ENCODE peak calls at places on chromosome 21, in six cellular contexts. K, S, U, A, Y and M are unnamed samples.

GRCh38 chr21:42389449-42389835 is 6.4 kb downstream of the TMPRSS3 start:
- DNase-seq in K (no peak), S (no peak), U (no peak), A (no peak), Y (no peak), M (no peak)

GRCh38 chr21:39300587-39300986 is 12.8 kb downstream of the BRWD1 start:
- DNase-seq in K (no peak), S (no peak), U (no peak), A (no peak), Y (no peak), M (no peak)

GRCh38 chr21:42162831-42163510 is 56.0 kb upstream of the ABCG1 start:
- DNase-seq in K (peak), S (no peak), U (no peak), A (no peak), Y (peak), M (peak)

GRCh38 chr21:43957629-43958362 is 54.3 kb upstream of the TRAPPC10 start:
- DNase-seq in K (no peak), S (no peak), U (no peak), A (no peak), Y (no peak), M (no peak)

GRCh38 chr21:31683029-31683428 is 23.5 kb downstream of the SOD1 start:
- DNase-seq in K (no peak), S (no peak), U (no peak), A (no peak), Y (no peak), M (no peak)

GRCh38 chr21:41684381-41685245 is 82.2 kb downstream of the RIPK4 start:
- DNase-seq in K (peak), S (no peak), U (peak), A (peak), Y (peak), M (no peak)

GRCh38 chr21:14452031-14452778 is 69.3 kb upstream of the HSPA13 start:
- DNase-seq in K (no peak), S (no peak), U (no peak), A (no peak), Y (no peak), M (no peak)

GRCh38 chr21:44874497-44875331 is 1.2 kb upstream of the PTTG1IP start:
- DNase-seq in K (peak), S (no peak), U (no peak), A (no peak), Y (no peak), M (peak)

GRCh38 chr21:34276711-34277425 is 86.9 kb upstream of the KCNE2 start:
- DNase-seq in K (peak), S (no peak), U (no peak), A (no peak), Y (no peak), M (no peak)

GRCh38 chr21:31772674-31773555 is 41.0 kb upstream of the SCAF4 start:
- DNase-seq in K (no peak), S (no peak), U (no peak), A (no peak), Y (no peak), M (peak)

GRCh38 chr21:41926068-41926806 is 27.6 kb downstream of the C2CD2 start:
- DNase-seq in K (peak), S (no peak), U (no peak), A (peak), Y (peak), M (peak)

GRCh38 chr21:38531610-38532009 is 33.3 kb upstream of the ERG start:
- DNase-seq in K (peak), S (no peak), U (no peak), A (no peak), Y (peak), M (no peak)

GRCh38 chr21:33480481-33481103 is 818 bp upstream of the TMEM50B start:
- DNase-seq in K (no peak), S (no peak), U (no peak), A (no peak), Y (no peak), M (no peak)

GRCh38 chr21:34795152-34796141 is 126.7 kb downstream of the CLIC6 start:
- DNase-seq in K (peak), S (peak), U (peak), A (peak), Y (peak), M (no peak)

GRCh38 chr21:31732891-31733520 is 1.1 kb upstream of the SCAF4 start:
- DNase-seq in K (peak), S (no peak), U (peak), A (peak), Y (no peak), M (peak)

GRCh38 chr21:38802050-38803026 is 3.4 kb upstream of the ETS2 start:
- DNase-seq in K (no peak), S (no peak), U (peak), A (peak), Y (no peak), M (no peak)

GRCh38 chr21:34147835-34148804 is 74.7 kb downstream of the MRPS6 start:
- DNase-seq in K (peak), S (no peak), U (no peak), A (peak), Y (no peak), M (no peak)

GRCh38 chr21:32015740-32016139 is 142.9 kb downstream of the HUNK start:
- DNase-seq in K (no peak), S (no peak), U (no peak), A (no peak), Y (no peak), M (no peak)

GRCh38 chr21:44687671-44688070 is 5.7 kb upstream of the KRTAP12-1 start:
- DNase-seq in K (no peak), S (no peak), U (no peak), A (no peak), Y (no peak), M (no peak)

GRCh38 chr21:41634858-41635257 is 126.9 kb upstream of the TMPRSS2 start:
- DNase-seq in K (peak), S (no peak), U (no peak), A (peak), Y (peak), M (no peak)

GRCh38 chr21:30981403-30981802 is 56.9 kb downstream of the KRTAP19-8 start:
- DNase-seq in K (no peak), S (no peak), U (no peak), A (no peak), Y (no peak), M (no peak)

GRCh38 chr21:26449161-26449560 is 123.9 kb downstream of the CYYR1 start:
- DNase-seq in K (peak), S (no peak), U (no peak), A (peak), Y (peak), M (no peak)

GRCh38 chr21:26451014-26451740 is 121.9 kb downstream of the CYYR1 start:
- DNase-seq in K (peak), S (no peak), U (no peak), A (no peak), Y (no peak), M (no peak)

GRCh38 chr21:26445440-26445839 is 127.6 kb downstream of the CYYR1 start:
- DNase-seq in K (peak), S (no peak), U (no peak), A (peak), Y (peak), M (no peak)

GRCh38 chr21:26447932-26448331 is 125.2 kb downstream of the CYYR1 start:
- DNase-seq in K (no peak), S (no peak), U (no peak), A (no peak), Y (no peak), M (no peak)

GRCh38 chr21:26448751-26449150 is 124.3 kb downstream of the CYYR1 start:
- DNase-seq in K (peak), S (no peak), U (no peak), A (no peak), Y (no peak), M (no peak)
- H3K4me2 ChIP-seq in K (peak), S (no peak), U (no peak), A (no peak), Y (no peak), M (no peak)

GRCh38 chr21:29406385-29406784 is 107.7 kb downstream of the BACH1 start:
- DNase-seq in K (no peak), S (no peak), U (no peak), A (no peak), Y (no peak), M (no peak)

GRCh38 chr21:29403291-29403690 is 104.6 kb downstream of the BACH1 start:
- DNase-seq in K (no peak), S (no peak), U (no peak), A (peak), Y (peak), M (no peak)

GRCh38 chr21:29403922-29404538 is 105.3 kb downstream of the BACH1 start:
- DNase-seq in K (no peak), S (no peak), U (peak), A (no peak), Y (peak), M (no peak)

GRCh38 chr21:29405503-29406122 is 106.9 kb downstream of the BACH1 start:
- DNase-seq in K (no peak), S (no peak), U (no peak), A (no peak), Y (no peak), M (no peak)

GRCh38 chr21:29407571-29407970 is 108.8 kb downstream of the BACH1 start:
- DNase-seq in K (no peak), S (no peak), U (no peak), A (no peak), Y (no peak), M (no peak)
- H3K4me2 ChIP-seq in K (no peak), S (no peak), U (no peak), A (no peak), Y (no peak), M (no peak)

GRCh38 chr21:36860736-36861594 is 105.5 kb downstream of the HLCS start:
- DNase-seq in K (peak), S (no peak), U (peak), A (peak), Y (peak), M (no peak)
- H3K4me2 ChIP-seq in K (peak), S (peak), U (peak), A (peak), Y (no peak), M (no peak)

GRCh38 chr21:36070999-36071398 is 1.2 kb downstream of the CBR1 start:
- DNase-seq in K (no peak), S (no peak), U (no peak), A (no peak), Y (no peak), M (no peak)

GRCh38 chr21:36072453-36073167 is 2.8 kb downstream of the CBR1 start:
- DNase-seq in K (no peak), S (no peak), U (no peak), A (no peak), Y (no peak), M (no peak)

GRCh38 chr21:36075953-36076352 is 6.1 kb downstream of the CBR1 start:
- DNase-seq in K (no peak), S (no peak), U (no peak), A (no peak), Y (no peak), M (no peak)

GRCh38 chr21:36075171-36075570 is 5.3 kb downstream of the CBR1 start:
- DNase-seq in K (no peak), S (no peak), U (no peak), A (no peak), Y (no peak), M (no peak)

GRCh38 chr21:36073181-36073580 is 3.4 kb downstream of the CBR1 start:
- DNase-seq in K (no peak), S (no peak), U (no peak), A (no peak), Y (no peak), M (no peak)
- H3K4me2 ChIP-seq in K (no peak), S (no peak), U (peak), A (no peak), Y (no peak), M (no peak)

DNA sequence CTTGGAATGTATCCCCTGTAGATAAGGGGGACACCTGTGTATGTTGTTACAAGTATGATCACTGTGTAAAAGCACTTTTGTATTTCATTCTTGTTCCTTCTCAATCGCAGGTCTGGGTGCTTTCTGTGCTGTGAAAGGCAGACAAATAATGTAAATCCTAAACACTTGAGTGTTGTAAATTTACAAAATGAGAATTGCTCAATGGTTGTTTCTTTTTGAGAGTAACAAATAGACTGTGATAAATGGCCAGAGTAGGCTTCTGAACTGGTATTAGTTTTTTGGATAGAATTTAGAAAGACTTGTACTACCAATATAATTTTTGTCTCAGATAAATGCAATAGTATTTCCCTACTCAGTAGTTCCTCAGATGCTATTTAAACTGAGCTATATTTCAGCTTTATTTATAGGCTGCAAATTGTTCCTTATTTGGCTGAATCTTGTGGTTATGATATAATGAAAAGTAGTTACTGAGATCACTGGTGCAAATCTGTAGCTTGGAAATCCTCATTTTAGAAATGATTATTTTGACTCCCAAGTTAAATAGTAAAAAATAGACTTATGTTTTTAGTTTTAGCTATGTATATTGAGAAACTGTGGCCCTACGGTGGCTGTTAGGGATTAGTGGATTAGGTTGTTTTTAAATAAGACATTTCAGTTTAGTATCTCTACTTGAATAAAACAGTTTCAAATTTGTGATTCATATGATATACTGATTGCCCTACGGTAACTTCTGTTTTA is 9.2 kb downstream of the BACH1 start:
- DNase-seq in K (no peak), S (no peak), U (no peak), A (no peak), Y (no peak), M (no peak)
- H3K4me2 ChIP-seq in K (peak), S (no peak), U (no peak), A (peak), Y (no peak), M (peak)

GRCh38 chr21:46357684-46358425 is 33.9 kb downstream of the PCNT start:
- DNase-seq in K (no peak), S (no peak), U (no peak), A (no peak), Y (no peak), M (no peak)

GRCh38 chr21:46356005-46356338 is 32.0 kb downstream of the PCNT start:
- DNase-seq in K (no peak), S (no peak), U (no peak), A (no peak), Y (no peak), M (no peak)

GRCh38 chr21:46356494-46357334 is 32.8 kb downstream of the PCNT start:
- DNase-seq in K (no peak), S (no peak), U (no peak), A (no peak), Y (no peak), M (peak)

GRCh38 chr21:46355161-46356004 is 31.4 kb downstream of the PCNT start:
- DNase-seq in K (no peak), S (no peak), U (no peak), A (no peak), Y (no peak), M (no peak)

DNA sequence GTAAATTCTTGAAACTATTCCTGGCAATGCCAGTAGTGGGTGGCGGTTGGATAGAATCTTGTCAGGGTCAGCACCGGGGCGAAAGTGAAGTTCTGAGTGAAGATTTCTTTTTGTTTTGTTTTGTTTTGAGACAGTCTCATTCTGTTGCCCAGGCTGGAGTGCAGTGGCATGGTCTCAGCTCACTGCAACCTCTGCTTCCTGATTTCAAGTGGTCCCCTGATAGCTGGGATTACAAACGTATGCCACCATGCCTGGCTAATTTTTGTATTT is 33.3 kb downstream of the PCNT start:
- DNase-seq in K (no peak), S (no peak), U (no peak), A (no peak), Y (no peak), M (no peak)
- H3K4me2 ChIP-seq in K (no peak), S (no peak), U (no peak), A (no peak), Y (no peak), M (peak)